ENCODE peak calls at places on chromosomes 13 and 19, in five cellular contexts. I is skeletal muscle cell, C is endothelial cell, B is coronary artery, U is WERI-Rb-1. Z is an unnamed sample.

GRCh38 chr13:48431431-48431830 is 18.5 kb upstream of the LPAR6 start:
- DNase-seq in I (no peak), C (no peak), B (no peak), U (no peak), Z (no peak)

GRCh38 chr13:106649495-106649894 is 81.6 kb upstream of the ARGLU1 start:
- DNase-seq in I (no peak), C (no peak), B (no peak), U (no peak), Z (no peak)

GRCh38 chr13:30421093-30422055 is 919 bp upstream of the UBE2L5 start:
- DNase-seq in I (no peak), C (peak), B (peak), U (no peak), Z (no peak)

GRCh38 chr19:39212377-39212742 is 8.3 kb upstream of the SYCN start:
- DNase-seq in I (no peak), C (peak), B (no peak), U (peak), Z (no peak)

GRCh38 chr13:99374994-99375805 is 68.0 kb upstream of the GPR183 start:
- DNase-seq in I (no peak), C (no peak), B (peak), U (no peak), Z (peak)

GRCh38 chr19:50203281-50204080 is at the start of gene MYH14:
- DNase-seq in I (no peak), C (no peak), B (peak), U (no peak), Z (no peak)

GRCh38 chr13:72849571-72849970 is 67.6 kb downstream of the PIBF1 start:
- DNase-seq in I (no peak), C (no peak), B (no peak), U (no peak), Z (no peak)

GRCh38 chr19:7119582-7119981 is 50.1 kb downstream of the ZNF557 start:
- DNase-seq in I (no peak), C (no peak), B (no peak), U (no peak), Z (no peak)

GRCh38 chr19:6743714-6744380 is 4.4 kb downstream of the TRIP10 start:
- DNase-seq in I (no peak), C (no peak), B (no peak), U (no peak), Z (no peak)

GRCh38 chr13:29497137-29497654 is 98.3 kb downstream of the SLC7A1 start:
- DNase-seq in I (peak), C (no peak), B (no peak), U (no peak), Z (no peak)

GRCh38 chr19:1422360-1422759 is 15.0 kb downstream of the DAZAP1 start:
- DNase-seq in I (no peak), C (no peak), B (no peak), U (no peak), Z (no peak)

GRCh38 chr19:18173572-18174294 is at the start of gene IFI30:
- DNase-seq in I (no peak), C (no peak), B (no peak), U (no peak), Z (no peak)

Z was measured in vagina.